ENCODE peak calls at places on chromosomes 11 and 22, in four cellular contexts. One of them, this sample, is unnamed.

GRCh38 chr11:61669417-61669816 is 10.8 kb upstream of the DAGLA start:
- DNase-seq in left lung: no peak
- DNase-seq in fibroblast of lung: no peak
- DNase-seq in astrocyte of the spinal cord: no peak
- DNase-seq in this sample: no peak

GRCh38 chr11:117300301-117300700 is 9.2 kb downstream of the BACE1-AS start:
- DNase-seq in left lung: no peak
- DNase-seq in fibroblast of lung: peak
- DNase-seq in astrocyte of the spinal cord: peak
- DNase-seq in this sample: no peak

GRCh38 chr11:68461284-68461861 is 821 bp downstream of the PPP6R3 start:
- DNase-seq in left lung: no peak
- DNase-seq in fibroblast of lung: peak
- DNase-seq in astrocyte of the spinal cord: peak
- DNase-seq in this sample: no peak

GRCh38 chr11:119381186-119381988 is at the start of gene USP2:
- DNase-seq in left lung: peak
- DNase-seq in fibroblast of lung: peak
- DNase-seq in astrocyte of the spinal cord: peak
- DNase-seq in this sample: peak

GRCh38 chr22:38729946-38730345 is 24.2 kb downstream of the GTPBP1 start:
- DNase-seq in left lung: no peak
- DNase-seq in fibroblast of lung: no peak
- DNase-seq in astrocyte of the spinal cord: no peak
- DNase-seq in this sample: no peak

GRCh38 chr11:121931748-121932352 is 184.2 kb downstream of the BLID start:
- DNase-seq in left lung: no peak
- DNase-seq in fibroblast of lung: no peak
- DNase-seq in astrocyte of the spinal cord: no peak
- DNase-seq in this sample: no peak

GRCh38 chr11:79393362-79394043 is 47.3 kb downstream of the TENM4 start:
- DNase-seq in left lung: no peak
- DNase-seq in fibroblast of lung: no peak
- DNase-seq in astrocyte of the spinal cord: no peak
- DNase-seq in this sample: no peak

GRCh38 chr11:119706029-119706428 is 23.0 kb downstream of the NECTIN1 start:
- DNase-seq in left lung: no peak
- DNase-seq in fibroblast of lung: no peak
- DNase-seq in astrocyte of the spinal cord: no peak
- DNase-seq in this sample: no peak

GRCh38 chr11:59706518-59707285 is 6.9 kb downstream of the OR10V1 start:
- DNase-seq in left lung: no peak
- DNase-seq in fibroblast of lung: peak
- DNase-seq in astrocyte of the spinal cord: peak
- DNase-seq in this sample: no peak

GRCh38 chr11:1050581-1051355 is 14.2 kb upstream of the MUC6 start:
- DNase-seq in left lung: peak
- DNase-seq in fibroblast of lung: peak
- DNase-seq in astrocyte of the spinal cord: peak
- DNase-seq in this sample: peak

GRCh38 chr22:47613606-47614350 is 851.3 kb downstream of the TBC1D22A start:
- DNase-seq in left lung: no peak
- DNase-seq in fibroblast of lung: no peak
- DNase-seq in astrocyte of the spinal cord: no peak
- DNase-seq in this sample: no peak

GRCh38 chr11:82842019-82842418 is 58.2 kb downstream of the PRCP start:
- DNase-seq in left lung: no peak
- DNase-seq in fibroblast of lung: no peak
- DNase-seq in astrocyte of the spinal cord: no peak
- DNase-seq in this sample: no peak

GRCh38 chr11:78768947-78769346 is 194.3 kb upstream of the NARS2 start:
- DNase-seq in left lung: no peak
- DNase-seq in fibroblast of lung: peak
- DNase-seq in astrocyte of the spinal cord: no peak
- DNase-seq in this sample: no peak

GRCh38 chr22:49676783-49677494 is 150.7 kb downstream of the BRD1 start:
- DNase-seq in left lung: no peak
- DNase-seq in fibroblast of lung: no peak
- DNase-seq in astrocyte of the spinal cord: no peak
- DNase-seq in this sample: no peak

GRCh38 chr11:62851807-62852522 is 12.6 kb upstream of the WDR74 start:
- DNase-seq in left lung: no peak
- DNase-seq in fibroblast of lung: no peak
- DNase-seq in astrocyte of the spinal cord: no peak
- DNase-seq in this sample: no peak

GRCh38 chr11:62854825-62855570 is 15.6 kb upstream of the WDR74 start:
- DNase-seq in left lung: no peak
- DNase-seq in fibroblast of lung: no peak
- DNase-seq in astrocyte of the spinal cord: no peak
- DNase-seq in this sample: no peak

GRCh38 chr11:62854013-62854824 is 14.8 kb upstream of the WDR74 start:
- DNase-seq in left lung: no peak
- DNase-seq in fibroblast of lung: no peak
- DNase-seq in astrocyte of the spinal cord: no peak
- DNase-seq in this sample: no peak

GRCh38 chr11:62852523-62853188 is 13.3 kb upstream of the WDR74 start:
- DNase-seq in left lung: no peak
- DNase-seq in fibroblast of lung: no peak
- DNase-seq in astrocyte of the spinal cord: no peak
- DNase-seq in this sample: no peak

DNA sequence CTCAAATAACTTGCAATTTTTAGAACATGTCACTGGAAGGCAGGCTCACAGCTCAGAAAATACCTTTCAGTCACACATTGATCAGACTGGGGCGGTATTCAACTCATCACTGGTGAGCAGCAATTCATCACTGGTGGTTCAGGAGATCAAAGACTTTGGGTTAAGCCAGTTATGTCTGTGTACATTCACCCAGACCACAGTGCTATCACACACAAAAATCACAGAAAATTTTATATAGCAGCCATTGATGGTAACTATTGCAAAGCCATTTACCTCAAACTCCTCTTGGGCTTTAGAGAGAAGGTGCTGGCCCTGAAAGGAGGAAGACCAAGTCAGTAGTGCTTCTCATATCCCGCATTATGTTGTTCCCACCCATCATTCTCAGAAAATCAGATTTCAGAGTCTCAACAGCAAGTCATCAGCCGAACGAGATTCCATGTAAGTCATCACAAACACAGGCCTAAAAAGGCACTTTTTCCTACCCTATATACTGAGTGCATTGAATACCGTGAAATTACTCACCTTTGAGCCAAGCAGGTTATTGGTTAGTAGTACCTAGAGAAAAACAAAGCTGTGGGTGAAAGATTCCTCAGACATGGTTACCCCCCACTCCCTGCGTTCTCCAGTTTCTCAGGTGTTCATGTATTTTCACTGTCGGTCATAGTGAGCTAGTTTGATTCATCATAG is 14.0 kb upstream of the WDR74 start:
- DNase-seq in left lung: no peak
- DNase-seq in fibroblast of lung: no peak
- DNase-seq in astrocyte of the spinal cord: no peak
- DNase-seq in this sample: no peak
- H3K4me3 ChIP-seq in left lung: peak
- H3K4me3 ChIP-seq in fibroblast of lung: peak
- H3K4me3 ChIP-seq in astrocyte of the spinal cord: peak
- H3K4me3 ChIP-seq in this sample: peak

GRCh38 chr11:72333657-72334056 is 89.7 kb upstream of the PHOX2A start:
- DNase-seq in left lung: no peak
- DNase-seq in fibroblast of lung: peak
- DNase-seq in astrocyte of the spinal cord: peak
- DNase-seq in this sample: no peak
- TF ChIP-seq CTCF in left lung: no peak
- TF ChIP-seq CTCF in fibroblast of lung: peak
- TF ChIP-seq CTCF in astrocyte of the spinal cord: peak
- TF ChIP-seq CTCF in this sample: no peak

GRCh38 chr11:72072348-72072747 is 8.0 kb downstream of the NUMA1 start:
- DNase-seq in left lung: no peak
- DNase-seq in fibroblast of lung: peak
- DNase-seq in astrocyte of the spinal cord: peak
- DNase-seq in this sample: peak
- H3K4me3 ChIP-seq in left lung: no peak
- H3K4me3 ChIP-seq in fibroblast of lung: no peak
- H3K4me3 ChIP-seq in astrocyte of the spinal cord: no peak
- H3K4me3 ChIP-seq in this sample: no peak

GRCh38 chr22:29692327-29692640 is 27.5 kb upstream of the CABP7 start:
- DNase-seq in left lung: no peak
- DNase-seq in fibroblast of lung: no peak
- DNase-seq in astrocyte of the spinal cord: no peak
- DNase-seq in this sample: no peak

GRCh38 chr22:29691636-29692326 is 28.0 kb upstream of the CABP7 start:
- DNase-seq in left lung: no peak
- DNase-seq in fibroblast of lung: no peak
- DNase-seq in astrocyte of the spinal cord: no peak
- DNase-seq in this sample: no peak

GRCh38 chr22:29690481-29690880 is 29.3 kb upstream of the CABP7 start:
- DNase-seq in left lung: no peak
- DNase-seq in fibroblast of lung: peak
- DNase-seq in astrocyte of the spinal cord: no peak
- DNase-seq in this sample: no peak

GRCh38 chr22:29689201-29689871 is 30.5 kb upstream of the CABP7 start:
- DNase-seq in left lung: no peak
- DNase-seq in fibroblast of lung: no peak
- DNase-seq in astrocyte of the spinal cord: no peak
- DNase-seq in this sample: no peak

GRCh38 chr22:29689872-29690213 is 30.0 kb upstream of the CABP7 start:
- DNase-seq in left lung: peak
- DNase-seq in fibroblast of lung: peak
- DNase-seq in astrocyte of the spinal cord: peak
- DNase-seq in this sample: no peak
- TF ChIP-seq CTCF in left lung: peak
- TF ChIP-seq CTCF in fibroblast of lung: peak
- TF ChIP-seq CTCF in astrocyte of the spinal cord: peak
- TF ChIP-seq CTCF in this sample: peak

DNA sequence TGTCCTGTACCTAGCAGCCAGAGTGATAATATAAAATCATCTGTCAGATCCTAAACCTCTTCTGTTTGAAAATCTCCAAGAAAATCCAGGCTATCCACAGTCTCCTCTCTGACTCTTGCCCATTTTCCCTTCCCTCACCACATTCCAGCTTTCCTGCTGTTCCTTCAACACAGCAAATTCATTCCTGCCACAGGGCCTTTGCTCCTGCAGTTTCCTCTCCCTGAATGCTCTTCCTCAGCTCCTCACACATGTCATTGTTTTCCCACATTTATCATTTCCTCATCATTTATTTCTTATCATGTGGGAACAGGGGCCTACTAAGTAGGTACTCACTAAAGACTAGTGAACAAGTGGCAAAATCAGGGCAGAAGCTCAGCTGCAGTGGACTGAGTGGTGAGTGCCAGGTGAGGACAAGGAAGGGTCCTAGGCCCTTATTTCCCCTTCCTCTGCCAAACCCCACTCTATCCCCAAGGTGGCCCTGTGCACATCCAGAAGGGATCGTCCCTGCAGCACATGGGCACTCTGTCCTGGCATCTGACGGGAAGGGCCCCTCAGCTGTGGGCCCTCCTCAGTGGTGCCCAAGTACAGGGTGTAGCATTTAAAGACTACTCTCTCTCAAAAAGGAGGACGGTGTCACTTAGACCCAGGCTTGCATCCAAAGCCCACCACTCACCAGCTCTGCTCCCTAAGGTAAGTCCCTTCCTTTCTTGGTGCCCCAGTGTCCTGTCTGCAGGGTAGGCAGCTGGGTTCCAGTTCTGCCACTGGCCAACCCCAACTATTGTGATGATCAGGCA is 2.0 kb downstream of the LRRC32 start:
- DNase-seq in left lung: peak
- DNase-seq in fibroblast of lung: no peak
- DNase-seq in astrocyte of the spinal cord: no peak
- DNase-seq in this sample: no peak
- H3K4me3 ChIP-seq in left lung: peak
- H3K4me3 ChIP-seq in fibroblast of lung: peak
- H3K4me3 ChIP-seq in astrocyte of the spinal cord: no peak
- H3K4me3 ChIP-seq in this sample: no peak

DNA sequence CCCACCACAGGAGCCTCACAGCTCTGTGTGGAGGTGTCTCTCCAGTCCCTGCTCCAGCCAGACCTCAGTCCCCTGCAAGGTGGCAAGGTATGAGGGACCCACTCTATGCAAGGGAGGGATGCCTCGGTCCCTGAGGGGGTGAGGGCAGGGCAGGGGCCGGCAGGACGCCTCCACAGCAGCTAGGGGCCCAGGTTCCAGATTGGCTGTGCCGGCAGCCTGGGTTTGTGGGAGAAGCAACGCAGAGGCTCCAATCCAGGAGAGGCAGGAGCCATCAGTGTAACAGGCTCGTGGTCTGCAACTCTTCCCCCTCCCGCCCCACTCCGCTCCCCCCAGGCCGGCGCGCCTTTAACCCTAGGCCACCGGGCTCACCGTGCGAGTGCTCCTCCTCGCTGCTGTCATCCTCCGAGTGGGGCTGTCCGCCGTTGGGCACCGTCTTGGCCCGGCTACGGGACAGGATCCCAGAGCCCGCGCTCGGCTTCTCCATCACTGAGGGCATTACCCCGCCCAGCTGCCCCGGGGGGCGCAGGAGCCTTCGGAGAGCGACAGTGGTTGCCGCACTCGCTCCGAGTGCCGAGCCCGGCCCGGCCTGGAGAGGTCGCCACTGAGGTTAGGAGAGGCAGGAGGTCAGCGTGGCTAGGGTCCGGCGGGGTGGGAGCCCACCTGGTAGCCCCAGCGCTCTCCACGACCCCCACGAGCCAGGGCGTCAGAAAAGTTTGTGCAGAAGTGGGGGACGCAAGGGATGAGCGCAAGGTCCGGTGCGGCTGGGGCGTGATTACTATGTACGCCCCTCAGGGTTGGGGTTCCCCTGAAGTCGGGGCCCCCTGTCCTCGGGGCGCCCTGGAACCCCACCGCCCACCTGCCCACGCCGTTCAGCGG is 765 bp downstream of the RCOR2 start:
- DNase-seq in left lung: no peak
- DNase-seq in fibroblast of lung: no peak
- DNase-seq in astrocyte of the spinal cord: no peak
- DNase-seq in this sample: no peak
- TF ChIP-seq CTCF in left lung: peak
- TF ChIP-seq CTCF in fibroblast of lung: peak
- TF ChIP-seq CTCF in astrocyte of the spinal cord: peak
- TF ChIP-seq CTCF in this sample: peak

GRCh38 chr11:123740787-123741158 is 687 bp downstream of the ZNF202 start:
- DNase-seq in left lung: no peak
- DNase-seq in fibroblast of lung: peak
- DNase-seq in astrocyte of the spinal cord: no peak
- DNase-seq in this sample: no peak

GRCh38 chr11:123742334-123742733 is 874 bp upstream of the ZNF202 start:
- DNase-seq in left lung: no peak
- DNase-seq in fibroblast of lung: no peak
- DNase-seq in astrocyte of the spinal cord: no peak
- DNase-seq in this sample: no peak

GRCh38 chr11:123741159-123741951 is at the start of gene ZNF202:
- DNase-seq in left lung: peak
- DNase-seq in fibroblast of lung: peak
- DNase-seq in astrocyte of the spinal cord: peak
- DNase-seq in this sample: peak

GRCh38 chr11:123745764-123746451 is 4.4 kb upstream of the ZNF202 start:
- DNase-seq in left lung: no peak
- DNase-seq in fibroblast of lung: no peak
- DNase-seq in astrocyte of the spinal cord: no peak
- DNase-seq in this sample: no peak

GRCh38 chr11:123742778-123743177 is 1.3 kb upstream of the ZNF202 start:
- DNase-seq in left lung: no peak
- DNase-seq in fibroblast of lung: no peak
- DNase-seq in astrocyte of the spinal cord: no peak
- DNase-seq in this sample: no peak
- H3K4me3 ChIP-seq in left lung: no peak
- H3K4me3 ChIP-seq in fibroblast of lung: no peak
- H3K4me3 ChIP-seq in astrocyte of the spinal cord: no peak
- H3K4me3 ChIP-seq in this sample: no peak

GRCh38 chr11:8357505-8357888 is 93.8 kb upstream of the LMO1 start:
- DNase-seq in left lung: no peak
- DNase-seq in fibroblast of lung: no peak
- DNase-seq in astrocyte of the spinal cord: no peak
- DNase-seq in this sample: no peak
- TF ChIP-seq CTCF in left lung: no peak
- TF ChIP-seq CTCF in fibroblast of lung: no peak
- TF ChIP-seq CTCF in astrocyte of the spinal cord: no peak
- TF ChIP-seq CTCF in this sample: no peak

This sample was measured in LNCaP clone FGC.